ENCODE peak calls at places on chromosomes 16 and 17, in ten cellular contexts. T is HepG2, R is lung, A is BJ, H is A549, Z is psoas muscle, P is tibial nerve, X is hepatocyte, M is AG09309, O is Caco-2. U is an unnamed sample.

GRCh38 chr16:69190598-69190997 is 3.6 kb downstream of the SNTB2 start:
- DNase-seq in T (no peak), R (no peak), A (no peak), H (no peak), Z (no peak), P (no peak), X (no peak), M (no peak), O (no peak), U (no peak)

GRCh38 chr16:89409161-89409711 is 81.1 kb downstream of the ANKRD11 start:
- DNase-seq in T (no peak), R (no peak), A (no peak), H (no peak), Z (no peak), P (no peak), X (peak), M (no peak), O (no peak), U (no peak)

GRCh38 chr17:28585891-28586290 is 9.2 kb upstream of the ALDOC start:
- DNase-seq in T (no peak), R (no peak), A (no peak), H (no peak), Z (no peak), P (no peak), X (no peak), M (no peak), O (peak), U (no peak)

GRCh38 chr16:75567911-75568310 is 1.7 kb downstream of the GABARAPL2 start:
- DNase-seq in T (no peak), R (no peak), A (no peak), H (no peak), Z (no peak), P (no peak), X (no peak), M (no peak), O (no peak), U (no peak)

GRCh38 chr17:38434178-38434665 is 6.0 kb downstream of the ARHGAP23 start:
- DNase-seq in T (no peak), R (no peak), A (no peak), H (no peak), Z (no peak), P (no peak), X (no peak), M (no peak), O (no peak), U (no peak)

GRCh38 chr17:81345211-81346089 is 49.8 kb upstream of the BAHCC1 start:
- DNase-seq in T (peak), R (peak), A (no peak), H (peak), Z (peak), P (peak), X (peak), M (peak), O (peak), U (no peak)

GRCh38 chr17:17151055-17151454 is 55.1 kb downstream of the PLD6 start:
- DNase-seq in T (no peak), R (no peak), A (peak), H (peak), Z (no peak), P (no peak), X (no peak), M (peak), O (no peak), U (peak)

GRCh38 chr17:10033449-10033848 is 128.4 kb upstream of the RCVRN start:
- DNase-seq in T (no peak), R (no peak), A (no peak), H (no peak), Z (no peak), P (no peak), X (no peak), M (no peak), O (no peak), U (no peak)

GRCh38 chr17:33434841-33435240 is 141.7 kb upstream of the ASIC2 start:
- DNase-seq in T (no peak), R (no peak), A (no peak), H (no peak), Z (no peak), P (no peak), X (no peak), M (no peak), O (no peak), U (no peak)

GRCh38 chr16:15536813-15537212 is 102.4 kb downstream of the BMERB1 start:
- DNase-seq in T (no peak), R (no peak), A (no peak), H (no peak), Z (no peak), P (no peak), X (no peak), M (no peak), O (no peak), U (no peak)

GRCh38 chr17:66807182-66807581 is 27.7 kb upstream of the CACNG5 start:
- DNase-seq in T (no peak), R (no peak), A (no peak), H (no peak), Z (no peak), P (no peak), X (no peak), M (no peak), O (no peak), U (no peak)

GRCh38 chr17:27546624-27547300 is 84.2 kb upstream of the LGALS9 start:
- DNase-seq in T (no peak), R (no peak), A (no peak), H (no peak), Z (no peak), P (no peak), X (no peak), M (no peak), O (no peak), U (no peak)

GRCh38 chr16:83305092-83305491 is 502.7 kb upstream of the HSBP1 start:
- DNase-seq in T (no peak), R (no peak), A (peak), H (no peak), Z (no peak), P (no peak), X (no peak), M (peak), O (no peak), U (peak)

GRCh38 chr17:8954339-8954738 is 11.2 kb downstream of the PIK3R5 start:
- DNase-seq in T (no peak), R (peak), A (no peak), H (no peak), Z (peak), P (peak), X (no peak), M (no peak), O (no peak), U (no peak)

DNA sequence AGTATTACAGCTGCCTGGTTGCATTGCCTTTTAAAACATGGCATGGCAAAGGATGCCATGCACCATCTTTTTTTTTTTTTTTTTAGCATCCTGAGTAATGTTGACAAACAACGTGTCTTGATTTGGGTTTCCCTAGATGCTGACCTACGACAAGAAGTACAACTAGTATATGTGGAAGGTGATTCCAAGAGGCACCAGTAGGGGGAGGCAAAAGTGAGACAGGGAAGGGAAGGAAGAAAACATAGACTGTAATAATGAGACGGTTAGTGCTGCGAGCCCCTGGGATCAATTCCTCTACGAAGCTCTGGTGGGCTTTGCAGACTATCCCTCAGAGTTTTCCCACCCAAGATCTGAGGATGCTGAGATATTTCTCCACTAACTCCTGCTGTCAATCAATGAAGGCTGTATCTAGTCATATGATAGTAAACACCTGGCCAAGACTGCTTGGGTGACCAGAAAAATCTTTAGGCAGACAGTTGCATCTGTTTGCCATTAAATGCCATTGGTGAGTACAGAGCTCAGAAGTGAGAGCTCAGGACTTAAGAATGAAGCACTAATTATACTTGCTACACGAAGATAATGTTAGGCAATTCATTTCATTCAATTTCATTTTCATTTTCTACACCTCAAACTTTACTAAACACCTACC is 458.6 kb upstream of the GOT2 start:
- DNase-seq in T (peak), R (no peak), A (no peak), H (peak), Z (no peak), P (no peak), X (peak), M (no peak), O (no peak), U (no peak)
- TF ChIP-seq CTCF in T (peak), R (peak), A (peak), H (peak), Z (no peak), P (no peak), X (peak), M (peak), O (peak), U (peak)

GRCh38 chr17:7614422-7615264 is at the start of gene FXR2:
- DNase-seq in T (peak), R (peak), A (peak), H (peak), Z (peak), P (peak), X (peak), M (peak), O (peak), U (peak)
- H3K4me3 ChIP-seq in T (peak), R (peak), A (peak), H (peak), Z (peak), P (peak), X (peak), M (peak), O (peak), U (peak)

DNA sequence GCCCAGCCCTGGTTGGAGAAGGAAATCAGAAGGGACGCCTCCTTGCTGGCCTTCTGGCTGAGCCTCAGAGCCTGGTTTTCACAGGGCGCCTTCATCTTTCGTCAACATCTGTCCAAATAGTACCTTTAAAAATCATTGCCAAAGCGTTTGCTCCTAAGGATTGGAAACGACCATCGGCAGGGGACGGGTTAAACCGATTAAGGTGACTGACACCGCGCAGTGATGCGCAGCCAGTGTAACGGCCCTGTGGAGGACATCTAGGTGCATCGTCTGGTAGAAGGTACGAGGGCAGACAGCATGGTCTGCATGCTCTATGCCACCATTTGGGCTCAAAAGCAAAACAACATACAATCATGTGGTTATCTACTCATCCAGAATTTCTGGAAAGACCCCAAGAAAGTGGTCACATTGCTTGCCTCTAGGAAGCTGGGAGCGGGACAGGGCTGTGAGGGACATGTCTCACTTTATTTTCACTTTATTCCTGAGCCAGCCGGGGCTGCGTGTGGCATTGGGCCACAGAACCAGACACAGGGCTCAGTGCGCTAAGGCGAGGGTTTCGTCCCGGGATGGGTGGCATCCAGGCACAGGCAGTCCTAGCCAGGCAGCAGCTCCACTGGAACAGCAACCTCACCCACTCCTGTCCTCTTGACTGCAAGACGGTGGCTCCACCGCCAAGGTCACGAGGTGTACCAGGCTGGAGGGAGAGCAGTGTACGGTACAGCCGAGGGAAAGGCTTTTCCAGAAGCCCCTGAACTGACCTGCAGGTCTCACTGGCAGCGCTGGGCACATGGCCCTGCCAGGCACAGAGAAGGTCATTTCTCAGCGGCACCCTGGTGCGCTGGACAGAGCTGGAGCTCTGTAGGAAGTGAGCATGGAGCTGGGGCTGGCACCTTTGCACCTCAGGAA is 40.9 kb upstream of the JPH3 start:
- DNase-seq in T (no peak), R (no peak), A (no peak), H (no peak), Z (no peak), P (no peak), X (no peak), M (no peak), O (no peak), U (no peak)
- TF ChIP-seq CTCF in T (no peak), R (no peak), A (no peak), H (no peak), Z (no peak), P (no peak), X (no peak), M (no peak), O (no peak), U (no peak)

DNA sequence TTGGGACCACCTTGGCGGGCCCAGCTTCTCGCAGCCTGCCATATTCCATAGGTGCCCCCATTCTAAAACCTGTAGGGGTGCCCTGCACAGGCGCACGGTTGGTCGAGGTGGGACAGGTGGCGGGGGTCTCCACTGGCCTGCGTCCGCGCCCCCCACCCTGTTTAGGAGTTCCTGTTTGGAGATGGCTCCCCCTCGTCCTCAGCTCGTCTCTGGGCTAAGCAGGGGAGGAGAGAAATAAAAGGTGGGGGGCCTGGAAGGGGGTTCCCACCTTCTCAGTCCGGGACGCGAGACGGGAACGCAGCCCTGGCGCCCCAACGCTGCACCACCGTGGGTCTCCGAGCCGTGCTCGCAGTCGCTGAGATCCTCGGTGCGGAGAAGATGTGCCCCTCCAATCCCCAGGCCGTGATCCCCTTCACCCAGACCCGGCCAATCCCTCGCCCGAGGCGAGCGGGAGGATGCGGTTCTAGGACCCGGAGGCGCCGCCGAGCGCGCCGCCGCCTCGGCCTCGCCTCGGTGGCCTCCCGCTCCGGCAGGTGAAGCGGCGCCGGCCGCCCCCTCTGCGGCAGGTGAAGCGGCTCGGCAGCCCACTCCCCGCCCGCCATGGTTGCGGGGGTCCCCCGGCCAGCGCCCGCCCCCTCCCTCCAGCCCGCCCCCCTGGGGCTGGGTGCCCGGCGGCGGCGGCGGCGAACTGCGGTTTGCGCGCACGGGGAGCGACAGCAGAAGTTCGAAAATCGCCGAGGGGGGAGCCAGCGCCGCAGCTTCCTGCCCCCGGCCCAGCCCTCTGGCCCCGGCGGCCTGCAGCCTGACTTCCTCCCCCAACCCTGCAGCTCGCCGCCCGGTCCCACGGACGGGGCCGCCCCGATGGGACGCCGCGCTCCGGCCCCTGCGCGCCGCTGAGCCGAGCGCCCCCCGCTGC is at the start of gene FMNL1:
- DNase-seq in T (no peak), R (peak), A (no peak), H (no peak), Z (peak), P (no peak), X (no peak), M (no peak), O (no peak), U (no peak)
- H3K4me3 ChIP-seq in T (peak), R (peak), A (peak), H (peak), Z (peak), P (peak), X (peak), M (peak), O (peak), U (peak)

DNA sequence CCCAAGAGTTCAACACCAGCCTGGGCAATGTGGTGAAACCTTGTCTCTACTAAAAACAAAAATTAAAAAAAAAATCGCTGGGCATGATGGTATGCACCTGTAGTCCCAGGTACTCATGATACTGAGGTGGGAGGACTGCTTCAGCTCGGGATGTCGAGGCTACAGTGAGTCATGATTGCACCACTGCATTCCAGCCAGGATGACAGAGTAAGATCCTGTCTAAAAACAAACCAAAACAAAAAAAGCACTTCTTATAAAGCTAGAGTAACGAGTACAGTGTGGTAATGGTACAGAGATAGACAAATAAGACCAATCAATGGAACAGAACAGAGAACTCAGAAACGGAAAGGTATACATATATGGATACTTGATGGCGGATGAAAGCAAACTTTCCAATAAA is 4.4 kb downstream of the NSMCE1 start:
- DNase-seq in T (peak), R (no peak), A (peak), H (no peak), Z (no peak), P (no peak), X (no peak), M (no peak), O (peak), U (no peak)
- TF ChIP-seq CTCF in T (no peak), R (no peak), A (no peak), H (no peak), Z (no peak), P (no peak), X (no peak), M (no peak), O (no peak), U (no peak)

GRCh38 chr17:64503341-64503740 is 2.7 kb downstream of the DDX5 start:
- DNase-seq in T (no peak), R (no peak), A (no peak), H (no peak), Z (no peak), P (no peak), X (no peak), M (no peak), O (no peak), U (no peak)
- H3K4me3 ChIP-seq in T (no peak), R (no peak), A (no peak), H (peak), Z (peak), P (no peak), X (no peak), M (peak), O (no peak), U (peak)

DNA sequence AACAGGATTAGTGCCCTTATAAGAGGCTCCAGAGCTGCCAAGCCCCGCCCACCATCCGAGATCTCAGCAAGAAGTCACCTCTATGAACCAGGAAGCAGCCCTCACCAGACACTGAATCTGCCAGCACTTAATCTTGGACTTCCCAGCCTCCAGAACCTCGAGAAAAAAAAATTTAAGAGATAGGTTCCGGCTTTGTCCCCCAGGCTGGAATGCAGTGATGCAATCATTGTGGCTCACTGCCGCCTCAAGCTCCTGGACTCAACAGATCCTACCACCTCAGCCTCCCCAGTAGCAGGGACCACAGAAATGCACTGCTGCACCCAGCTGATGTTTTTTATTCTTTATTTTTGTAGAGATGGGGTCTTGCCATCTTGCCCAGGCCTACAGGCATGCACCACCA is 22.5 kb upstream of the ADCY9 start:
- DNase-seq in T (no peak), R (no peak), A (no peak), H (no peak), Z (no peak), P (no peak), X (no peak), M (no peak), O (no peak), U (no peak)
- TF ChIP-seq CTCF in T (no peak), R (no peak), A (no peak), H (no peak), Z (no peak), P (no peak), X (no peak), M (no peak), O (no peak), U (no peak)

GRCh38 chr17:56635640-56636039 is 42.1 kb downstream of the NOG start:
- DNase-seq in T (no peak), R (no peak), A (no peak), H (no peak), Z (no peak), P (no peak), X (no peak), M (no peak), O (no peak), U (no peak)
- H3K4me3 ChIP-seq in T (no peak), R (no peak), A (no peak), H (no peak), Z (no peak), P (no peak), X (no peak), M (no peak), O (no peak), U (no peak)